ENCODE peak calls at places on chromosome 7, in ten cellular contexts. E, U, I, B, C, J, W, G, F and R are unnamed samples.

GRCh38 chr7:131066635-131067034 is 261.0 kb upstream of the MKLN1 start:
- DNase-seq in E (no peak), U (no peak), I (no peak), B (peak), C (no peak), J (no peak), W (no peak), G (no peak), F (peak), R (no peak)

GRCh38 chr7:12674861-12675260 is 12.6 kb upstream of the ARL4A start:
- DNase-seq in E (peak), U (peak), I (peak), B (peak), C (peak), J (no peak), W (peak), G (peak), F (peak), R (no peak)

GRCh38 chr7:48295572-48295971 is 124.3 kb downstream of the ABCA13 start:
- DNase-seq in E (no peak), U (no peak), I (no peak), B (no peak), C (no peak), J (no peak), W (no peak), G (no peak), F (no peak), R (no peak)

GRCh38 chr7:901388-902154 is 25.2 kb downstream of the GET4 start:
- DNase-seq in E (peak), U (no peak), I (peak), B (peak), C (peak), J (peak), W (peak), G (peak), F (peak), R (no peak)

GRCh38 chr7:85023066-85023687 is 163.7 kb downstream of the SEMA3D start:
- DNase-seq in E (peak), U (peak), I (peak), B (peak), C (peak), J (no peak), W (no peak), G (peak), F (peak), R (peak)

GRCh38 chr7:79930604-79931003 is 204.0 kb upstream of the GNAI1 start:
- DNase-seq in E (no peak), U (no peak), I (no peak), B (peak), C (no peak), J (no peak), W (no peak), G (no peak), F (no peak), R (no peak)

GRCh38 chr7:17101207-17101696 is 197.2 kb upstream of the AHR start:
- DNase-seq in E (no peak), U (no peak), I (no peak), B (no peak), C (no peak), J (no peak), W (no peak), G (no peak), F (no peak), R (no peak)

GRCh38 chr7:19916011-19916410 is 142.6 kb upstream of the TMEM196 start:
- DNase-seq in E (no peak), U (no peak), I (no peak), B (no peak), C (peak), J (no peak), W (no peak), G (no peak), F (peak), R (no peak)

GRCh38 chr7:158396301-158396905 is 191.2 kb downstream of the PTPRN2 start:
- DNase-seq in E (no peak), U (no peak), I (no peak), B (no peak), C (no peak), J (peak), W (no peak), G (no peak), F (no peak), R (no peak)

GRCh38 chr7:111744501-111745155 is 182.3 kb upstream of the IMMP2L start:
- DNase-seq in E (no peak), U (no peak), I (no peak), B (peak), C (no peak), J (no peak), W (no peak), G (no peak), F (no peak), R (no peak)

GRCh38 chr7:29345590-29345989 is 151.0 kb downstream of the CHN2 start:
- DNase-seq in E (peak), U (peak), I (peak), B (peak), C (peak), J (no peak), W (no peak), G (peak), F (peak), R (no peak)

GRCh38 chr7:25192043-25192442 is 36.2 kb downstream of the NPVF start:
- DNase-seq in E (no peak), U (no peak), I (no peak), B (no peak), C (no peak), J (no peak), W (no peak), G (no peak), F (no peak), R (no peak)

GRCh38 chr7:1226155-1226901 is 6.3 kb upstream of the UNCX start:
- DNase-seq in E (no peak), U (no peak), I (no peak), B (no peak), C (no peak), J (no peak), W (no peak), G (peak), F (no peak), R (no peak)

GRCh38 chr7:101133621-101134398 is 6.9 kb downstream of the SERPINE1 start:
- DNase-seq in E (no peak), U (no peak), I (no peak), B (peak), C (no peak), J (no peak), W (no peak), G (no peak), F (no peak), R (peak)

GRCh38 chr7:41256186-41256945 is 446.5 kb downstream of the INHBA start:
- DNase-seq in E (no peak), U (no peak), I (no peak), B (peak), C (peak), J (no peak), W (no peak), G (peak), F (no peak), R (no peak)

GRCh38 chr7:5685192-5685591 is 96.3 kb downstream of the RNF216 start:
- DNase-seq in E (no peak), U (no peak), I (no peak), B (no peak), C (no peak), J (no peak), W (no peak), G (no peak), F (no peak), R (no peak)

GRCh38 chr7:33044986-33045385 is 17.6 kb downstream of the NT5C3A start:
- DNase-seq in E (no peak), U (no peak), I (no peak), B (peak), C (no peak), J (no peak), W (no peak), G (no peak), F (no peak), R (no peak)

GRCh38 chr7:149007615-149008014 is 20.7 kb downstream of the PDIA4 start:
- DNase-seq in E (no peak), U (no peak), I (no peak), B (no peak), C (no peak), J (peak), W (no peak), G (peak), F (no peak), R (no peak)

GRCh38 chr7:69208848-69209247 is 389.4 kb upstream of the AUTS2 start:
- DNase-seq in E (no peak), U (no peak), I (no peak), B (no peak), C (no peak), J (no peak), W (no peak), G (no peak), F (no peak), R (no peak)

GRCh38 chr7:35253680-35254495 is at the start of gene TBX20:
- DNase-seq in E (peak), U (peak), I (peak), B (peak), C (no peak), J (peak), W (no peak), G (peak), F (peak), R (no peak)

GRCh38 chr7:29194594-29195417 is at the start of gene CHN2:
- DNase-seq in E (peak), U (peak), I (peak), B (peak), C (peak), J (peak), W (peak), G (peak), F (peak), R (peak)

GRCh38 chr7:100856871-100857282 is 4.4 kb downstream of the SLC12A9 start:
- DNase-seq in E (no peak), U (no peak), I (no peak), B (no peak), C (no peak), J (no peak), W (no peak), G (no peak), F (no peak), R (no peak)

GRCh38 chr7:26789481-26790175 is 74.8 kb downstream of the SKAP2 start:
- DNase-seq in E (no peak), U (peak), I (no peak), B (peak), C (no peak), J (no peak), W (no peak), G (peak), F (no peak), R (no peak)

GRCh38 chr7:98091523-98091922 is 15.1 kb upstream of the LMTK2 start:
- DNase-seq in E (no peak), U (no peak), I (no peak), B (no peak), C (no peak), J (no peak), W (no peak), G (no peak), F (no peak), R (no peak)

GRCh38 chr7:34060548-34060947 is 155.2 kb downstream of the BMPER start:
- DNase-seq in E (no peak), U (no peak), I (no peak), B (peak), C (no peak), J (no peak), W (no peak), G (peak), F (no peak), R (no peak)

GRCh38 chr7:125555921-125556320 is 626.3 kb upstream of the POT1 start:
- DNase-seq in E (no peak), U (no peak), I (no peak), B (no peak), C (no peak), J (peak), W (no peak), G (no peak), F (peak), R (no peak)

GRCh38 chr7:103990991-103991390 is 1.5 kb upstream of the RELN start:
- DNase-seq in E (no peak), U (no peak), I (no peak), B (no peak), C (no peak), J (no peak), W (no peak), G (peak), F (no peak), R (no peak)

GRCh38 chr7:70919491-70920073 is 212.4 kb upstream of the GALNT17 start:
- DNase-seq in E (no peak), U (no peak), I (no peak), B (no peak), C (no peak), J (no peak), W (no peak), G (no peak), F (no peak), R (no peak)

GRCh38 chr7:72281325-72281724 is 130.8 kb downstream of the CALN1 start:
- DNase-seq in E (no peak), U (no peak), I (no peak), B (no peak), C (no peak), J (no peak), W (no peak), G (peak), F (no peak), R (no peak)